ENCODE peak calls at places on chromosomes 4 and X, in seven cellular contexts. V is K562; H is transverse colon; O is lung; I is CD4-positive, CD25-positive, alpha-beta regulatory T cell; Q is GM23248; L is aorta. D is an unnamed sample.

GRCh38 chr4:154998284-154998683 is 210.2 kb upstream of the NPY2R start:
- DNase-seq in V (no peak), H (no peak), O (no peak), I (no peak), Q (peak; percentile 72), L (no peak), D (no peak)

GRCh38 chr4:8872402-8873291 is 1.0 kb upstream of the HMX1 start:
- DNase-seq in V (no peak), H (no peak), O (no peak), I (peak; percentile 7), Q (no peak), L (no peak), D (no peak)

GRCh38 chr4:90951037-90951436 is 823.8 kb downstream of the CCSER1 start:
- DNase-seq in V (no peak), H (no peak), O (no peak), I (no peak), Q (no peak), L (no peak), D (no peak)

GRCh38 chrX:55011294-55011693 is 11.1 kb downstream of the APEX2 start:
- DNase-seq in V (no peak), H (no peak), O (no peak), I (no peak), Q (peak; percentile 23), L (no peak), D (no peak)

GRCh38 chr4:119692001-119692400 is 63.4 kb upstream of the PDE5A start:
- DNase-seq in V (no peak), H (no peak), O (no peak), I (no peak), Q (peak; percentile 80), L (peak; percentile 74), D (no peak)

GRCh38 chrX:109498434-109498833 is 16.5 kb upstream of the GUCY2F start:
- DNase-seq in V (no peak), H (no peak), O (no peak), I (no peak), Q (no peak), L (no peak), D (no peak)

GRCh38 chr4:152663203-152664066 is 16.4 kb downstream of the TMEM154 start:
- DNase-seq in V (no peak), H (no peak), O (no peak), I (peak; percentile 39), Q (no peak), L (no peak), D (no peak)

GRCh38 chr4:77104405-77105292 is 28.9 kb upstream of the CCNI start:
- DNase-seq in V (no peak), H (peak; percentile 73), O (peak; percentile 55), I (no peak), Q (peak; percentile 47), L (peak; percentile 93), D (peak; percentile 65)

GRCh38 chrX:7985568-7985967 is 58.4 kb upstream of the PNPLA4 start:
- DNase-seq in V (no peak), H (no peak), O (no peak), I (no peak), Q (peak; percentile 39), L (no peak), D (no peak)

GRCh38 chr4:71292228-71292627 is 46.6 kb upstream of the SLC4A4 start:
- DNase-seq in V (no peak), H (no peak), O (no peak), I (no peak), Q (no peak), L (no peak), D (no peak)

GRCh38 chr4:105135746-105136145 is 10.9 kb upstream of the TET2 start:
- DNase-seq in V (no peak), H (no peak), O (no peak), I (peak; percentile 14), Q (no peak), L (no peak), D (no peak)

GRCh38 chr4:188949608-188950007 is 810.4 kb downstream of the TRIML1 start:
- DNase-seq in V (no peak), H (no peak), O (no peak), I (no peak), Q (no peak), L (no peak), D (no peak)

GRCh38 chr4:56410247-56410646 is 23.0 kb upstream of the AASDH start:
- DNase-seq in V (no peak), H (peak; percentile 17), O (peak; percentile 67), I (peak; percentile 25), Q (peak; percentile 96), L (no peak), D (no peak)

GRCh38 chr4:150986085-150986484 is 29.0 kb downstream of the LRBA start:
- DNase-seq in V (no peak), H (no peak), O (no peak), I (no peak), Q (no peak), L (no peak), D (no peak)

DNA sequence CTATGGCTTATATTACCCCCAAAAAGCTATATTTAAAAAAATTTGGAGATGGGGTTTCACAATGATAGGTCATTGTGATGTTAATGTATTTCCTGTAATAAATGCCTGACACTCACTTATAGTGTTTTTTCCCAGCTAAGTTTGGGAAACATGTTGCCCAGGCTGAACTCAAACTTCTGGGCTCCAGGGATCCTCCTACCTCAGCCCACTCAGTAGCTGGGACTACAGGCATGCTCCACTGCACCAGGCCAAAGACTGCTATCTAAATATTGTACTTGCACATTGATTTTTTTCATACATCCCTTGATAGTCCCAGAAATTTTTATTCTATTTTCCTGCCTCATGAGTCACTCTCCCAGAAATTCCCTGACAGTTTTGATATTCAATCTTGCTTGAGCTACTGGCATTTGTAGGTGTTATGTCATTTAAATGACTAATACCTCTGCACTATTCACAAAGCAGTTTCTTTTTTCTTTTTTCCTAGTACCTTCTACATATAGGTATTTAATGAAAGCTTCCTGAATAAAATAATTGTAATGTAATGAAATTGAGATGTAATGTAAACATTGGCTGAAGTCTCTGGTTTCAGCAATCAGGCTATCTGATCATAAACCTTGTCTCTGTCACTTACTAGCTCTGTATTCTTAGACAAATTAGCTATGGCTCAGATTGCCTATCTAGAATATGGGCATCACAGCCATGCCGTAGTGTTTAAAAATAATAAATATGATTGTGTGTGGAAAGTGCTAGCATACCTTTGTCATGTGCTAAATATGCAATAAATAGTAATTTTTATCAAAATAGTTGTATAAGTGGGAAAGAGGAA is 1973.0 kb upstream of the AGA start:
- DNase-seq in V (no peak), H (no peak), O (no peak), I (no peak), Q (no peak), L (no peak), D (no peak)
- H3K27ac ChIP-seq in V (no peak overlapping the region), H (no peak overlapping the region), O (no peak overlapping the region), I (no peak overlapping the region), Q (no peak overlapping the region), L (no peak overlapping the region), D (no peak overlapping the region)

GRCh38 chrX:120457766-120458180 is 11.3 kb downstream of the LAMP2 start:
- DNase-seq in V (no peak), H (no peak), O (no peak), I (peak; percentile 26), Q (peak; percentile 87), L (no peak), D (no peak)
- H3K4me1 ChIP-seq in V (peaks cover 29% of the 10 kb centered on the region), H (peaks cover under 1% of the 10 kb centered on the region), O (peaks cover 2% of the 10 kb centered on the region), I (peaks cover 26% of the 10 kb centered on the region), Q (peaks cover 16% of the 10 kb centered on the region), L (no peaks in the 10 kb centered on the region), D (peaks cover 2% of the 10 kb centered on the region)

GRCh38 chrX:154094833-154095232 is 2.7 kb downstream of the MECP2 start:
- DNase-seq in V (no peak), H (no peak), O (no peak), I (no peak), Q (no peak), L (no peak), D (no peak)
- H3K27ac ChIP-seq in V (peak overlapping the region; percentile 93), H (no peak overlapping the region), O (no peak overlapping the region), I (peak overlapping the region; percentile 84), Q (no peak overlapping the region), L (no peak overlapping the region), D (no peak overlapping the region)

DNA sequence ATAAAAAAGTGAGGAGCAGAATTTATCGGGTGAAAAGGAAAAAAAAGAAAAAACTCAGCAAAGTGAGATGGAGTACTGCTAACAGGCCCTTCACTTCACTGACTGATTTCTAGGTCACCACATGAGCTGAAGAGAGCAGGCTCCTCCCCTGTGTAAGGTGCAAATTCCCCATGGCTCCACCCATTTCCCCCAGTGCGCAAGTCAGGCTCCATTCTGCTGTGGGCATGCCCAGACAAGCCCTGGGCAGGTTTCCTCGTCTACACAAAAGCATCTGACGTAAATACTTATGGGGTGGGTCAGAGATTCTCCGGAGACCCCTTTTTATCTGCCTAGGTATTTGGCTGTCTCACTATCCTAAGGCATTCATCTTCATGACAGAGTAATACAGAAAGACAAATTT is 157.9 kb downstream of the MAGEB5 start:
- DNase-seq in V (no peak), H (no peak), O (no peak), I (peak; percentile 0), Q (no peak), L (no peak), D (no peak)
- H3K4me1 ChIP-seq in V (no peaks in the 10 kb centered on the region), H (no peaks in the 10 kb centered on the region), O (no peaks in the 10 kb centered on the region), I (no peaks in the 10 kb centered on the region), Q (no peaks in the 10 kb centered on the region), L (no peaks in the 10 kb centered on the region), D (no peaks in the 10 kb centered on the region)

GRCh38 chr4:106494066-106494465 is 125.5 kb upstream of the GIMD1 start:
- DNase-seq in V (no peak), H (no peak), O (no peak), I (no peak), Q (peak; percentile 65), L (no peak), D (no peak)

GRCh38 chr4:106495498-106495897 is 126.9 kb upstream of the GIMD1 start:
- DNase-seq in V (no peak), H (no peak), O (no peak), I (no peak), Q (peak; percentile 82), L (no peak), D (no peak)

GRCh38 chr4:106497271-106497670 is 128.7 kb upstream of the GIMD1 start:
- DNase-seq in V (no peak), H (no peak), O (no peak), I (no peak), Q (peak; percentile 33), L (no peak), D (no peak)

GRCh38 chr4:106496066-106496465 is 127.5 kb upstream of the GIMD1 start:
- DNase-seq in V (no peak), H (no peak), O (no peak), I (no peak), Q (peak; percentile 36), L (no peak), D (no peak)
- H3K27ac ChIP-seq in V (no peak overlapping the region), H (no peak overlapping the region), O (no peak overlapping the region), I (no peak overlapping the region), Q (peak overlapping the region; percentile 65), L (no peak overlapping the region), D (no peak overlapping the region)

GRCh38 chrX:153495903-153496629 is 1.3 kb downstream of the BGN start:
- DNase-seq in V (no peak), H (no peak), O (no peak), I (no peak), Q (peak; percentile 45), L (no peak), D (no peak)
- H3K4me1 ChIP-seq in V (no peaks in the 10 kb centered on the region), H (no peaks in the 10 kb centered on the region), O (peaks cover 8% of the 10 kb centered on the region), I (no peaks in the 10 kb centered on the region), Q (peaks cover 5% of the 10 kb centered on the region), L (no peaks in the 10 kb centered on the region), D (peaks cover 1% of the 10 kb centered on the region)

GRCh38 chrX:107713205-107714195 is 62.1 kb downstream of the TSC22D3 start:
- DNase-seq in V (no peak), H (peak; percentile 19), O (no peak), I (no peak), Q (peak; percentile 35), L (no peak), D (no peak)
- H3K27ac ChIP-seq in V (no peak overlapping the region), H (peak overlapping the region; percentile 95), O (peak overlapping the region; percentile 99), I (peak overlapping the region; percentile 97), Q (peak overlapping the region; percentile 99), L (peak overlapping the region; percentile 100), D (peak overlapping the region; percentile 99)

GRCh38 chr4:83852085-83852451 is 316.2 kb downstream of the GPAT3 start:
- DNase-seq in V (no peak), H (no peak), O (no peak), I (no peak), Q (peak; percentile 89), L (no peak), D (no peak)
- H3K4me1 ChIP-seq in V (no peaks in the 10 kb centered on the region), H (no peaks in the 10 kb centered on the region), O (no peaks in the 10 kb centered on the region), I (no peaks in the 10 kb centered on the region), Q (peaks cover 56% of the 10 kb centered on the region), L (no peaks in the 10 kb centered on the region), D (no peaks in the 10 kb centered on the region)

D was measured in right cardiac atrium.